ENCODE peak calls at places on chromosomes 12 and 14, in nine cellular contexts. T, D, J, C, N, Z, H, S and W are unnamed samples.

GRCh38 chr12:70043490-70044138 is 199.6 kb upstream of the CNOT2 start:
- DNase-seq in Z (no peak), S (no peak), C (peak), J (peak), D (no peak), T (no peak), H (no peak), N (no peak), W (no peak)

GRCh38 chr12:131383741-131384543 is 326.9 kb upstream of the SFSWAP start:
- DNase-seq in Z (no peak), J (no peak), C (no peak), T (peak), H (no peak), D (no peak), N (no peak), S (no peak), W (no peak)

GRCh38 chr12:109670647-109671046 is 43.0 kb upstream of the FAM222A start:
- DNase-seq in H (no peak), D (no peak), Z (no peak), J (no peak), T (no peak), S (no peak), N (no peak), C (no peak), W (no peak)

GRCh38 chr14:91409991-91410401 is 7.6 kb downstream of the CCDC88C start:
- DNase-seq in T (no peak), N (no peak), Z (no peak), C (no peak), S (no peak), H (no peak), D (no peak), J (no peak), W (no peak)

GRCh38 chr14:89178802-89179201 is 238.2 kb downstream of the FOXN3 start:
- DNase-seq in J (peak), H (no peak), S (no peak), N (no peak), C (peak), D (no peak), Z (no peak), T (no peak), W (no peak)

GRCh38 chr12:121388421-121388981 is 11.4 kb upstream of the RNF34 start:
- DNase-seq in N (peak), Z (no peak), H (no peak), T (no peak), S (no peak), C (peak), D (peak), J (peak), W (peak)

GRCh38 chr12:120224304-120225199 is 23.6 kb upstream of the RPLP0 start:
- DNase-seq in D (no peak), N (no peak), Z (no peak), H (no peak), C (peak), S (no peak), J (no peak), T (no peak), W (no peak)

GRCh38 chr12:2614341-2614740 is 180.4 kb upstream of the FKBP4 start:
- DNase-seq in Z (no peak), N (no peak), T (no peak), S (no peak), C (peak), H (no peak), D (no peak), J (no peak), W (no peak)

GRCh38 chr14:96204151-96205058 is at the start of gene BDKRB2:
- DNase-seq in T (no peak), D (peak), H (no peak), S (no peak), C (peak), Z (peak), N (peak), J (peak), W (peak)

GRCh38 chr12:53808023-53808705 is 56.4 kb upstream of the CISTR start:
- DNase-seq in J (no peak), Z (no peak), D (no peak), T (no peak), N (no peak), S (no peak), C (no peak), H (no peak), W (no peak)

GRCh38 chr14:24813089-24813815 is 179.3 kb upstream of the GZMB start:
- DNase-seq in N (no peak), Z (no peak), J (no peak), D (no peak), S (no peak), H (no peak), T (no peak), C (no peak), W (no peak)

GRCh38 chr12:86234309-86234708 is 21.9 kb downstream of the MGAT4C start:
- DNase-seq in S (no peak), Z (no peak), C (no peak), N (no peak), H (no peak), J (no peak), T (no peak), D (no peak), W (no peak)

GRCh38 chr12:2551097-2551496 is 243.7 kb upstream of the FKBP4 start:
- DNase-seq in Z (no peak), T (no peak), N (no peak), J (no peak), C (no peak), S (no peak), H (no peak), D (no peak), W (no peak)

GRCh38 chr14:25537846-25538455 is 488.0 kb upstream of the STXBP6 start:
- DNase-seq in N (peak), H (no peak), Z (no peak), S (no peak), J (no peak), D (no peak), T (no peak), C (no peak), W (no peak)

GRCh38 chr12:53214221-53214620 is 7.2 kb upstream of the ITGB7 start:
- DNase-seq in T (no peak), Z (no peak), J (no peak), H (no peak), C (no peak), S (no peak), D (no peak), N (no peak), W (no peak)

GRCh38 chr12:113740699-113741098 is 225.4 kb downstream of the RBM19 start:
- DNase-seq in H (no peak), J (no peak), N (no peak), D (no peak), Z (no peak), T (no peak), C (no peak), S (no peak), W (no peak)

GRCh38 chr14:24314377-24315193 is 3.3 kb downstream of the LTB4R start:
- DNase-seq in J (no peak), N (peak), D (no peak), S (no peak), C (no peak), H (no peak), T (no peak), Z (no peak), W (no peak)

GRCh38 chr12:56040151-56040550 is 1.6 kb upstream of the RPS26 start:
- DNase-seq in Z (no peak), C (no peak), S (no peak), T (no peak), N (no peak), J (no peak), H (no peak), D (no peak), W (no peak)

GRCh38 chr14:103859416-103860202 is 12.2 kb upstream of the PPP1R13B start:
- DNase-seq in J (no peak), D (no peak), T (no peak), Z (no peak), N (no peak), C (no peak), H (no peak), S (no peak), W (no peak)

GRCh38 chr12:3493225-3494049 is 2.4 kb downstream of the PRMT8 start:
- DNase-seq in D (no peak), J (no peak), Z (no peak), T (no peak), N (no peak), S (no peak), C (no peak), H (no peak), W (no peak)

GRCh38 chr12:59056931-59057330 is 136.6 kb upstream of the LRIG3 start:
- DNase-seq in T (no peak), C (no peak), J (peak), D (no peak), S (no peak), Z (no peak), H (no peak), N (peak), W (no peak)

GRCh38 chr14:52348279-52348678 is 34.2 kb downstream of the PTGER2 start:
- DNase-seq in D (no peak), H (no peak), J (peak), C (no peak), T (no peak), S (no peak), N (no peak), Z (no peak), W (no peak)

GRCh38 chr12:2284857-2285256 is 232.1 kb downstream of the CACNA1C start:
- DNase-seq in D (peak), N (peak), Z (peak), T (no peak), H (peak), J (peak), C (peak), S (no peak), W (peak)

GRCh38 chr14:69261761-69262331 is 1.9 kb downstream of the GALNT16 start:
- DNase-seq in T (no peak), J (no peak), S (no peak), D (no peak), Z (no peak), C (no peak), N (no peak), H (no peak), W (no peak)

GRCh38 chr14:54169254-54169924 is 212.8 kb upstream of the BMP4 start:
- DNase-seq in H (no peak), J (peak), T (no peak), D (peak), N (peak), C (peak), S (no peak), Z (no peak), W (peak)

GRCh38 chr12:122860052-122860853 is 25.0 kb downstream of the HIP1R start:
- DNase-seq in D (peak), T (peak), S (peak), J (peak), Z (peak), C (peak), H (peak), N (peak), W (peak)

GRCh38 chr12:66397574-66397973 is 95.3 kb downstream of the HELB start:
- DNase-seq in D (peak), Z (no peak), J (no peak), C (no peak), H (no peak), N (peak), T (no peak), S (no peak), W (no peak)

GRCh38 chr14:65137648-65138317 is 35.5 kb upstream of the MAX start:
- DNase-seq in D (no peak), J (peak), S (no peak), Z (no peak), T (no peak), C (peak), H (no peak), N (peak), W (peak)

GRCh38 chr14:99001241-99001640 is 270.8 kb downstream of the BCL11B start:
- DNase-seq in H (no peak), S (no peak), C (no peak), J (no peak), Z (no peak), D (no peak), T (no peak), N (no peak), W (no peak)

GRCh38 chr12:62446741-62447452 is 19.7 kb upstream of the MON2 start:
- DNase-seq in Z (no peak), C (no peak), H (no peak), N (no peak), J (no peak), S (no peak), D (no peak), T (no peak), W (no peak)

GRCh38 chr14:75229923-75230792 is 48.5 kb upstream of the FOS start:
- DNase-seq in H (peak), J (peak), T (peak), S (no peak), Z (no peak), N (peak), D (no peak), C (peak), W (peak)

GRCh38 chr12:27142102-27142721 is 59.8 kb upstream of the C12orf71 start:
- DNase-seq in D (peak), C (peak), J (peak), N (peak), H (peak), T (no peak), S (no peak), Z (peak), W (peak)

GRCh38 chr14:55285048-55285652 is 13.9 kb downstream of the FBXO34 start:
- DNase-seq in Z (no peak), S (no peak), C (no peak), N (no peak), H (no peak), T (no peak), D (no peak), J (no peak), W (no peak)

GRCh38 chr12:77049767-77050353 is 15.5 kb downstream of the E2F7 start:
- DNase-seq in Z (no peak), D (peak), T (no peak), S (no peak), N (peak), C (peak), J (peak), H (no peak), W (peak)

GRCh38 chr14:77151918-77152588 is 10.5 kb upstream of the ZDHHC22 start:
- DNase-seq in T (no peak), C (peak), D (no peak), J (peak), N (peak), S (no peak), Z (no peak), H (no peak), W (peak)
- TF ChIP-seq CTCF in T (no peak), C (no peak), D (no peak), J (peak), N (peak), S (no peak), Z (no peak), H (peak), W (peak)

GRCh38 chr14:61064210-61064609 is 83.2 kb downstream of the SLC38A6 start:
- DNase-seq in Z (no peak), D (no peak), C (no peak), J (no peak), S (no peak), N (no peak), T (no peak), H (no peak), W (no peak)
- TF ChIP-seq CTCF in Z (no peak), D (no peak), C (no peak), J (no peak), S (no peak), N (no peak), T (no peak), H (no peak), W (no peak)

GRCh38 chr14:21902561-21903199 is 229.1 kb upstream of the OR4E1 start:
- DNase-seq in J (no peak), H (peak), T (peak), C (no peak), N (no peak), Z (no peak), S (no peak), D (no peak), W (no peak)
- TF ChIP-seq CTCF in J (peak), H (peak), T (peak), C (peak), N (peak), Z (no peak), S (no peak), D (no peak), W (peak)

DNA sequence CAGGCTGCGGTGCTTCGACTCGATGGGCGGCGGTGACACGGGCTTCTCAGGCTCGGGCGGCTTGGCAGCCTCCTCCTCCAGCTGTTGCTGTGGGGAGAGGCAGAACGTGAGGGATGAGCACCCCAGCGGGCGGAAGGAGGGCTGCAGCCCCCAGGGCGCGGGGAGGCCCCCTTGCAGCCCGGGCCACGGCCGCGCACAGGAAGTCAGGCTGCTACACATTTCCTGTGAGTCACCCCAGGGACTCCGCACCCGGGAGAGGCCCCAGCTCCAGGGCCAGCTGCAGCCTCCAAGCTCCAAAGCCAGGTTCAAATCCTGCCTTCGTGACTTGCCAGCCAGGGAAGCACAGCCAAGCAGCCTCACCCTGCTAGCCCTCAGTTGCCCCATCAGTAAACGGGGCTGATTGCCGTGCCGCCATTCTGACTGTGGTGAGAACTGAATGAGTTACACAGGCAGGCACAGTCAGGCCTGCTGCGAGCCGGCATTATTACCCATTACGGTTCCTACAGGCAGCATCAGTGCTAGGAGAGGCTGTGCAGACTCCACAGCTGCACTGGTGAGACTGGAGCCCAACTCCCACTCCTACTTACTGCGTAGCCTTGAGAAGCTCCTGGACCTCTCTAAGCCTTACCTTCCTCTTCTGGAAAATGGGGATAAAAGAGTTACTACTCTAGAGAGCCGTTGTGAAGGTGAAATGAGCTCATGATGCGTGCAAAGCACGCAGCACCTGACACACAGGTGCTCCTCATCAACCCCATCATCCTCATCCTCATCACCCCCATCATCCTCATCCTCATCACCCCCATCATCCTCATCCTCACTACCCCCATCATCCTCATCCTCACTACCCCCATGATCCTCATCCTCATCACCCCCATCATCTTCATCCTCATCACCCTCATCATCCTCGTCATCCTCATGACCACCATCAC is 100.9 kb downstream of the NCOR2 start:
- DNase-seq in H (peak), S (peak), N (no peak), C (no peak), T (peak), Z (no peak), D (no peak), J (peak), W (no peak)
- TF ChIP-seq CTCF in H (peak), S (no peak), N (no peak), C (no peak), T (peak), Z (no peak), D (no peak), J (peak), W (no peak)

DNA sequence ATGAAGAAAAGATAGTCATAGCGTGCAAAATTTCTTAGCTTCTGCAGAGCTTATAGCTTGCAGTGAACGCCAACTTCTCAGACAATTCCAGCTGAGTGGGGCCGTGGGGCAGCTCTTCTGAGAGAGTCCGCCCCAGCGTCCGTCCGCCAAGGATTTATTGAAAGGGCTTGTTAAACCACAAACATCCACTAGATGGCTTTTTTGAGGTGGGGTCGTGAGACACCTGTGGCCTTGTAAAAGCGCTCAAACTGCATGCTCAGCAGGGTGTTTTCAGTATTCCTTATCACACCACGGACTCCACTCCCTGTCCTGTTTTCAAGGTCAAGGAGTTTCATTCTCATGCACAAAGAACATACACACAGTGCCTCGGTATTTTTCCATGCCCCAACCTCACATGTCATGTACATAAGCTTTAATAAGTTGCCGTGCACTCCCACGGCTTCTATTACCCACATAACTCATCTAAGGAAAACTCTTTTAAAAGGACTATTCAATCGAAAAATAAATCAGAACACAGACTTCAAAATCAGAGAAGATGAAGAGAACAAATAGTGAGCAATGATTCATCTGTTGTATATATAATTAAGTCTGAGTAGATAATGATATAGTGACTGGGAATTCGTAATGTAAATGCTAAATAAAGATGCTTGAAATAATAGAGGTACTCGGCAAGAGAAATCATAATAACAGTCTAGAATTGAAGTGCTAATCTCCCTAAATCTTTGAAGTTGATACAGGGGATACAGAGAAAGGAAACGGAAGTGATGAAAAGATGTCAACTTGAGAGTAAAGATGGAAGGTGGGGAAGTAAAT is 46.7 kb downstream of the WBP11 start:
- DNase-seq in S (no peak), H (no peak), Z (no peak), N (no peak), C (no peak), J (peak), T (no peak), D (no peak), W (no peak)
- TF ChIP-seq CTCF in S (no peak), H (no peak), Z (no peak), N (peak), C (peak), J (peak), T (no peak), D (peak), W (no peak)